ENCODE peak calls at places on chromosome 7, in four cellular contexts. One of them, this sample, is unnamed. For H3K9me3, the result is how much of the 10 kb centered on the place peaks cover.

GRCh38 chr7:52431082-52431815 is 604.2 kb upstream of the POM121L12 start:
- DNase-seq in A549: no peak
- DNase-seq in cardiac muscle cell: no peak
- DNase-seq in esophagus muscularis mucosa: no peak
- DNase-seq in this sample: no peak

GRCh38 chr7:135673360-135673706 is 11.0 kb downstream of the STMP1 start:
- DNase-seq in cardiac muscle cell: peak
- DNase-seq in esophagus muscularis mucosa: peak
- DNase-seq in A549: no peak
- DNase-seq in this sample: no peak

GRCh38 chr7:125299366-125299765 is 369.7 kb upstream of the POT1 start:
- DNase-seq in esophagus muscularis mucosa: no peak
- DNase-seq in A549: no peak
- DNase-seq in cardiac muscle cell: no peak
- DNase-seq in this sample: no peak

GRCh38 chr7:68964060-68964459 is 634.2 kb upstream of the AUTS2 start:
- DNase-seq in A549: no peak
- DNase-seq in esophagus muscularis mucosa: no peak
- DNase-seq in cardiac muscle cell: peak
- DNase-seq in this sample: no peak

GRCh38 chr7:46490406-46490805 is 569.3 kb upstream of the IGFBP3 start:
- DNase-seq in A549: no peak
- DNase-seq in cardiac muscle cell: no peak
- DNase-seq in esophagus muscularis mucosa: no peak
- DNase-seq in this sample: no peak

GRCh38 chr7:148270576-148270975 is 320.0 kb upstream of the C7orf33 start:
- DNase-seq in esophagus muscularis mucosa: no peak
- DNase-seq in cardiac muscle cell: no peak
- DNase-seq in A549: no peak
- DNase-seq in this sample: no peak

GRCh38 chr7:886626-887487 is 10.5 kb downstream of the GET4 start:
- DNase-seq in cardiac muscle cell: no peak
- DNase-seq in esophagus muscularis mucosa: no peak
- DNase-seq in A549: no peak
- DNase-seq in this sample: no peak

GRCh38 chr7:77439572-77439971 is 23.4 kb upstream of the GSAP start:
- DNase-seq in A549: peak
- DNase-seq in esophagus muscularis mucosa: no peak
- DNase-seq in cardiac muscle cell: peak
- DNase-seq in this sample: no peak

GRCh38 chr7:134828361-134828760 is 48.9 kb downstream of the CALD1 start:
- DNase-seq in esophagus muscularis mucosa: no peak
- DNase-seq in A549: no peak
- DNase-seq in cardiac muscle cell: peak
- DNase-seq in this sample: no peak

GRCh38 chr7:46565257-46565656 is 644.2 kb upstream of the IGFBP3 start:
- DNase-seq in A549: no peak
- DNase-seq in cardiac muscle cell: no peak
- DNase-seq in esophagus muscularis mucosa: no peak
- DNase-seq in this sample: no peak

GRCh38 chr7:156604311-156604710 is 36.3 kb upstream of the RNF32 start:
- DNase-seq in A549: no peak
- DNase-seq in cardiac muscle cell: no peak
- DNase-seq in esophagus muscularis mucosa: peak
- DNase-seq in this sample: no peak

GRCh38 chr7:96701258-96701657 is 8.4 kb downstream of the SEM1 start:
- DNase-seq in esophagus muscularis mucosa: no peak
- DNase-seq in A549: no peak
- DNase-seq in cardiac muscle cell: no peak
- DNase-seq in this sample: no peak

GRCh38 chr7:150631084-150631824 is 931 bp downstream of the GIMAP6 start:
- DNase-seq in A549: no peak
- DNase-seq in esophagus muscularis mucosa: no peak
- DNase-seq in cardiac muscle cell: no peak
- DNase-seq in this sample: peak

GRCh38 chr7:104946338-104946737 is 67.7 kb upstream of the KMT2E start:
- DNase-seq in esophagus muscularis mucosa: no peak
- DNase-seq in A549: no peak
- DNase-seq in cardiac muscle cell: no peak
- DNase-seq in this sample: no peak

GRCh38 chr7:141697211-141697871 is 4.6 kb downstream of the DENND11 start:
- DNase-seq in esophagus muscularis mucosa: no peak
- DNase-seq in A549: no peak
- DNase-seq in cardiac muscle cell: no peak
- DNase-seq in this sample: no peak

GRCh38 chr7:79287976-79288375 is 165.5 kb downstream of the MAGI2 start:
- DNase-seq in A549: no peak
- DNase-seq in cardiac muscle cell: peak
- DNase-seq in esophagus muscularis mucosa: no peak
- DNase-seq in this sample: no peak

GRCh38 chr7:55441668-55442305 is 76.7 kb downstream of the LANCL2 start:
- DNase-seq in esophagus muscularis mucosa: no peak
- DNase-seq in cardiac muscle cell: peak
- DNase-seq in A549: no peak
- DNase-seq in this sample: no peak

GRCh38 chr7:140069298-140069949 is 6.7 kb upstream of the PARP12 start:
- DNase-seq in esophagus muscularis mucosa: no peak
- DNase-seq in cardiac muscle cell: no peak
- DNase-seq in A549: no peak
- DNase-seq in this sample: no peak
- H3K27ac ChIP-seq in esophagus muscularis mucosa: no peak
- H3K27ac ChIP-seq in cardiac muscle cell: no peak
- H3K27ac ChIP-seq in A549: no peak
- H3K27ac ChIP-seq in this sample: no peak

GRCh38 chr7:117480978-117481377 is 1.2 kb downstream of the CFTR start:
- DNase-seq in esophagus muscularis mucosa: no peak
- DNase-seq in cardiac muscle cell: no peak
- DNase-seq in A549: peak
- DNase-seq in this sample: no peak
- TF ChIP-seq CTCF in esophagus muscularis mucosa: no peak
- TF ChIP-seq CTCF in cardiac muscle cell: no peak
- TF ChIP-seq CTCF in A549: no peak
- TF ChIP-seq CTCF in this sample: no peak

GRCh38 chr7:36942558-36943354 is 218.5 kb upstream of the AOAH start:
- DNase-seq in cardiac muscle cell: no peak
- DNase-seq in A549: no peak
- DNase-seq in esophagus muscularis mucosa: no peak
- DNase-seq in this sample: no peak
- H3K9me3 ChIP-seq in cardiac muscle cell: under half
- H3K9me3 ChIP-seq in A549: under half
- H3K9me3 ChIP-seq in esophagus muscularis mucosa: under half
- H3K9me3 ChIP-seq in this sample: half or more

GRCh38 chr7:42617781-42618457 is 294.0 kb downstream of the C7orf25 start:
- DNase-seq in cardiac muscle cell: peak
- DNase-seq in A549: no peak
- DNase-seq in esophagus muscularis mucosa: no peak
- DNase-seq in this sample: no peak

GRCh38 chr7:42618649-42619315 is 293.1 kb downstream of the C7orf25 start:
- DNase-seq in cardiac muscle cell: no peak
- DNase-seq in A549: no peak
- DNase-seq in esophagus muscularis mucosa: no peak
- DNase-seq in this sample: no peak

GRCh38 chr7:42625391-42625790 is 286.5 kb downstream of the C7orf25 start:
- DNase-seq in A549: no peak
- DNase-seq in esophagus muscularis mucosa: no peak
- DNase-seq in cardiac muscle cell: no peak
- DNase-seq in this sample: no peak

GRCh38 chr7:42624471-42624870 is 287.4 kb downstream of the C7orf25 start:
- DNase-seq in cardiac muscle cell: peak
- DNase-seq in esophagus muscularis mucosa: no peak
- DNase-seq in A549: no peak
- DNase-seq in this sample: no peak

DNA sequence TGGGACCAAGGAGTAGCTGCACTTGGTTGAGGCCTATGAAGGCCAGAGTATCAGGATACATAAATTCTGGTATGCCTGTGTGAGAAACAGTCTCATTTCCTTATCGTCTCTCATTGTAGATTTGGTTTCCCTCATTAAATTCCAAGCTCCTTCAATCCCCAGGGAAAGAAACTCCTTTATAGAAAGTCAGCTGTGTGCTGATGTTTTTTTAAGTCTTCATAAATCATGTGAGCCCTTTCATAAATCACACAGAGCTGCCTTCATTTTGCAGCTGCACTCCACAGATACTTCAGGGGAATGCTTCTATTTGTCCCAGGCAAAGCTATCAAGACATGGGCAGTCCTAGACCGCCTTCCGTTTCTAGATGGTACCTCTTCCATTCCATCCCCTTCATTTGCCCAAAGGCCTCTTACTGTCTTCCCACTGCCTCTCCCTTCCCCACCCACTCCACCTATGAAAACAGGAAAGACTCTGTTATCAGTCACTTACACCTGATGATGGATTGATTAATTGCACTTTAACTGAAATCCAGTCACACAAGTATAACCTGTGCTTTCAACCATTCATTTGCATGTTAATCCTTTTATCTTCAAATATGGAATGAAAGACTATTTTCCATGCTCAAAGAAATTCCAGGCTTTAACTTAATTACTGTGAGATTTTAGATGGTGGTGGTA is 290.2 kb downstream of the C7orf25 start:
- DNase-seq in cardiac muscle cell: no peak
- DNase-seq in esophagus muscularis mucosa: no peak
- DNase-seq in A549: no peak
- DNase-seq in this sample: no peak
- H3K27ac ChIP-seq in cardiac muscle cell: no peak
- H3K27ac ChIP-seq in esophagus muscularis mucosa: no peak
- H3K27ac ChIP-seq in A549: no peak
- H3K27ac ChIP-seq in this sample: no peak

This sample was measured in CD4-positive, alpha-beta T cell.